ENCODE peak calls at places on chromosome 12, in ten cellular contexts. One of them, this sample, is unnamed.
A peak's percentile ranks its signal among the peaks of the same experiment; 100 is the strongest.

GRCh38 chr12:21831671-21832357 is 57.3 kb upstream of the KCNJ8 start:
- DNase-seq in CD8-positive, alpha-beta memory T cell: no peak
- DNase-seq in choroid plexus epithelial cell: peak; percentile 66
- DNase-seq in AG09309: no peak
- DNase-seq in fibroblast of lung: peak; percentile 36
- DNase-seq in GOT3: no peak
- DNase-seq in cardiac fibroblast: peak; percentile 75
- DNase-seq in A549: no peak
- DNase-seq in iPS-NIHi11: no peak
- DNase-seq in activated naive CD8-positive, alpha-beta T cell treated with anti-CD3 and anti-CD28 coated beads, Interleukin-2, amount 50 U/mL, for 24 hours: no peak
- DNase-seq in this sample: no peak

GRCh38 chr12:89450922-89451321 is 73.7 kb downstream of the GALNT4 start:
- DNase-seq in A549: no peak
- DNase-seq in choroid plexus epithelial cell: peak; percentile 94
- DNase-seq in fibroblast of lung: peak; percentile 87
- DNase-seq in iPS-NIHi11: no peak
- DNase-seq in cardiac fibroblast: peak; percentile 88
- DNase-seq in GOT3: no peak
- DNase-seq in CD8-positive, alpha-beta memory T cell: no peak
- DNase-seq in activated naive CD8-positive, alpha-beta T cell treated with anti-CD3 and anti-CD28 coated beads, Interleukin-2, amount 50 U/mL, for 24 hours: no peak
- DNase-seq in AG09309: peak; percentile 59
- DNase-seq in this sample: no peak

GRCh38 chr12:89969098-89969497 is 260.5 kb upstream of the ATP2B1 start:
- DNase-seq in GOT3: no peak
- DNase-seq in A549: no peak
- DNase-seq in cardiac fibroblast: no peak
- DNase-seq in AG09309: no peak
- DNase-seq in CD8-positive, alpha-beta memory T cell: no peak
- DNase-seq in choroid plexus epithelial cell: no peak
- DNase-seq in activated naive CD8-positive, alpha-beta T cell treated with anti-CD3 and anti-CD28 coated beads, Interleukin-2, amount 50 U/mL, for 24 hours: no peak
- DNase-seq in fibroblast of lung: no peak
- DNase-seq in iPS-NIHi11: no peak
- DNase-seq in this sample: no peak

GRCh38 chr12:76197283-76197682 is 112.8 kb upstream of the NAP1L1 start:
- DNase-seq in AG09309: no peak
- DNase-seq in activated naive CD8-positive, alpha-beta T cell treated with anti-CD3 and anti-CD28 coated beads, Interleukin-2, amount 50 U/mL, for 24 hours: no peak
- DNase-seq in fibroblast of lung: no peak
- DNase-seq in choroid plexus epithelial cell: no peak
- DNase-seq in iPS-NIHi11: no peak
- DNase-seq in GOT3: no peak
- DNase-seq in A549: no peak
- DNase-seq in cardiac fibroblast: no peak
- DNase-seq in CD8-positive, alpha-beta memory T cell: no peak
- DNase-seq in this sample: no peak

GRCh38 chr12:20549115-20549719 is 145.9 kb upstream of the SLCO1C1 start:
- DNase-seq in activated naive CD8-positive, alpha-beta T cell treated with anti-CD3 and anti-CD28 coated beads, Interleukin-2, amount 50 U/mL, for 24 hours: no peak
- DNase-seq in A549: peak; percentile 73
- DNase-seq in cardiac fibroblast: peak; percentile 86
- DNase-seq in choroid plexus epithelial cell: peak; percentile 88
- DNase-seq in fibroblast of lung: peak; percentile 21
- DNase-seq in CD8-positive, alpha-beta memory T cell: no peak
- DNase-seq in iPS-NIHi11: peak; percentile 39
- DNase-seq in GOT3: no peak
- DNase-seq in AG09309: no peak
- DNase-seq in this sample: peak; percentile 49

GRCh38 chr12:4144676-4145075 is 128.9 kb upstream of the CCND2 start:
- DNase-seq in choroid plexus epithelial cell: no peak
- DNase-seq in AG09309: no peak
- DNase-seq in fibroblast of lung: no peak
- DNase-seq in GOT3: no peak
- DNase-seq in activated naive CD8-positive, alpha-beta T cell treated with anti-CD3 and anti-CD28 coated beads, Interleukin-2, amount 50 U/mL, for 24 hours: no peak
- DNase-seq in iPS-NIHi11: no peak
- DNase-seq in CD8-positive, alpha-beta memory T cell: no peak
- DNase-seq in cardiac fibroblast: no peak
- DNase-seq in A549: no peak
- DNase-seq in this sample: no peak

GRCh38 chr12:122995503-122996187 is 15.2 kb downstream of the ARL6IP4 start:
- DNase-seq in cardiac fibroblast: no peak
- DNase-seq in CD8-positive, alpha-beta memory T cell: no peak
- DNase-seq in activated naive CD8-positive, alpha-beta T cell treated with anti-CD3 and anti-CD28 coated beads, Interleukin-2, amount 50 U/mL, for 24 hours: no peak
- DNase-seq in choroid plexus epithelial cell: no peak
- DNase-seq in fibroblast of lung: no peak
- DNase-seq in A549: no peak
- DNase-seq in iPS-NIHi11: no peak
- DNase-seq in GOT3: no peak
- DNase-seq in AG09309: no peak
- DNase-seq in this sample: no peak

GRCh38 chr12:124040737-124041136 is 67.7 kb downstream of the ZNF664 start:
- DNase-seq in iPS-NIHi11: no peak
- DNase-seq in AG09309: no peak
- DNase-seq in choroid plexus epithelial cell: no peak
- DNase-seq in cardiac fibroblast: no peak
- DNase-seq in CD8-positive, alpha-beta memory T cell: no peak
- DNase-seq in GOT3: no peak
- DNase-seq in A549: no peak
- DNase-seq in activated naive CD8-positive, alpha-beta T cell treated with anti-CD3 and anti-CD28 coated beads, Interleukin-2, amount 50 U/mL, for 24 hours: no peak
- DNase-seq in fibroblast of lung: no peak
- DNase-seq in this sample: no peak

GRCh38 chr12:89162704-89163261 is 189.5 kb downstream of the DUSP6 start:
- DNase-seq in A549: peak; percentile 91
- DNase-seq in choroid plexus epithelial cell: peak; percentile 99
- DNase-seq in activated naive CD8-positive, alpha-beta T cell treated with anti-CD3 and anti-CD28 coated beads, Interleukin-2, amount 50 U/mL, for 24 hours: peak; percentile 41
- DNase-seq in cardiac fibroblast: peak; percentile 100
- DNase-seq in CD8-positive, alpha-beta memory T cell: no peak
- DNase-seq in fibroblast of lung: peak; percentile 98
- DNase-seq in AG09309: peak; percentile 99
- DNase-seq in GOT3: peak; percentile 33
- DNase-seq in iPS-NIHi11: no peak
- DNase-seq in this sample: peak; percentile 94

GRCh38 chr12:120064054-120064940 is 52.3 kb downstream of the RAB35 start:
- DNase-seq in GOT3: no peak
- DNase-seq in iPS-NIHi11: peak; percentile 36
- DNase-seq in AG09309: no peak
- DNase-seq in fibroblast of lung: no peak
- DNase-seq in A549: no peak
- DNase-seq in cardiac fibroblast: no peak
- DNase-seq in CD8-positive, alpha-beta memory T cell: no peak
- DNase-seq in choroid plexus epithelial cell: no peak
- DNase-seq in activated naive CD8-positive, alpha-beta T cell treated with anti-CD3 and anti-CD28 coated beads, Interleukin-2, amount 50 U/mL, for 24 hours: no peak
- DNase-seq in this sample: no peak

GRCh38 chr12:124694250-124694649 is 126.8 kb upstream of the NCOR2 start:
- DNase-seq in A549: no peak
- DNase-seq in iPS-NIHi11: no peak
- DNase-seq in cardiac fibroblast: no peak
- DNase-seq in activated naive CD8-positive, alpha-beta T cell treated with anti-CD3 and anti-CD28 coated beads, Interleukin-2, amount 50 U/mL, for 24 hours: peak; percentile 40
- DNase-seq in AG09309: no peak
- DNase-seq in GOT3: no peak
- DNase-seq in fibroblast of lung: no peak
- DNase-seq in CD8-positive, alpha-beta memory T cell: no peak
- DNase-seq in choroid plexus epithelial cell: no peak
- DNase-seq in this sample: no peak

GRCh38 chr12:14384783-14385638 is 19.5 kb downstream of the ATF7IP start:
- DNase-seq in CD8-positive, alpha-beta memory T cell: peak; percentile 78
- DNase-seq in activated naive CD8-positive, alpha-beta T cell treated with anti-CD3 and anti-CD28 coated beads, Interleukin-2, amount 50 U/mL, for 24 hours: peak; percentile 46
- DNase-seq in cardiac fibroblast: peak; percentile 97
- DNase-seq in A549: peak; percentile 91
- DNase-seq in iPS-NIHi11: peak; percentile 55
- DNase-seq in fibroblast of lung: peak; percentile 96
- DNase-seq in AG09309: peak; percentile 74
- DNase-seq in GOT3: no peak
- DNase-seq in choroid plexus epithelial cell: peak; percentile 98
- DNase-seq in this sample: peak; percentile 43

GRCh38 chr12:50633950-50634349 is 129.2 kb downstream of the DIP2B start:
- DNase-seq in cardiac fibroblast: peak; percentile 72
- DNase-seq in AG09309: no peak
- DNase-seq in GOT3: no peak
- DNase-seq in CD8-positive, alpha-beta memory T cell: no peak
- DNase-seq in activated naive CD8-positive, alpha-beta T cell treated with anti-CD3 and anti-CD28 coated beads, Interleukin-2, amount 50 U/mL, for 24 hours: no peak
- DNase-seq in iPS-NIHi11: no peak
- DNase-seq in fibroblast of lung: peak; percentile 93
- DNase-seq in choroid plexus epithelial cell: no peak
- DNase-seq in A549: no peak
- DNase-seq in this sample: no peak

GRCh38 chr12:120669055-120669828 is 17.7 kb upstream of the MLEC start:
- DNase-seq in iPS-NIHi11: peak; percentile 65
- DNase-seq in GOT3: no peak
- DNase-seq in cardiac fibroblast: no peak
- DNase-seq in choroid plexus epithelial cell: peak; percentile 46
- DNase-seq in A549: no peak
- DNase-seq in fibroblast of lung: peak; percentile 13
- DNase-seq in activated naive CD8-positive, alpha-beta T cell treated with anti-CD3 and anti-CD28 coated beads, Interleukin-2, amount 50 U/mL, for 24 hours: no peak
- DNase-seq in AG09309: no peak
- DNase-seq in CD8-positive, alpha-beta memory T cell: no peak
- DNase-seq in this sample: no peak

GRCh38 chr12:112606611-112607366 is 184.8 kb upstream of the RPH3A start:
- DNase-seq in cardiac fibroblast: no peak
- DNase-seq in iPS-NIHi11: no peak
- DNase-seq in choroid plexus epithelial cell: no peak
- DNase-seq in activated naive CD8-positive, alpha-beta T cell treated with anti-CD3 and anti-CD28 coated beads, Interleukin-2, amount 50 U/mL, for 24 hours: no peak
- DNase-seq in A549: peak; percentile 25
- DNase-seq in fibroblast of lung: no peak
- DNase-seq in GOT3: no peak
- DNase-seq in CD8-positive, alpha-beta memory T cell: no peak
- DNase-seq in AG09309: no peak
- DNase-seq in this sample: no peak

GRCh38 chr12:96401061-96401871 is 1.0 kb upstream of the CDK17 start:
- DNase-seq in CD8-positive, alpha-beta memory T cell: peak; percentile 85
- DNase-seq in A549: peak; percentile 83
- DNase-seq in iPS-NIHi11: peak; percentile 17
- DNase-seq in cardiac fibroblast: peak; percentile 91
- DNase-seq in AG09309: no peak
- DNase-seq in fibroblast of lung: peak; percentile 79
- DNase-seq in choroid plexus epithelial cell: peak; percentile 93
- DNase-seq in GOT3: no peak
- DNase-seq in activated naive CD8-positive, alpha-beta T cell treated with anti-CD3 and anti-CD28 coated beads, Interleukin-2, amount 50 U/mL, for 24 hours: peak; percentile 28
- DNase-seq in this sample: peak; percentile 58

GRCh38 chr12:116172224-116172849 is 105.2 kb downstream of the MED13L start:
- DNase-seq in A549: no peak
- DNase-seq in GOT3: no peak
- DNase-seq in choroid plexus epithelial cell: no peak
- DNase-seq in AG09309: no peak
- DNase-seq in CD8-positive, alpha-beta memory T cell: no peak
- DNase-seq in cardiac fibroblast: peak; percentile 43
- DNase-seq in iPS-NIHi11: no peak
- DNase-seq in fibroblast of lung: no peak
- DNase-seq in activated naive CD8-positive, alpha-beta T cell treated with anti-CD3 and anti-CD28 coated beads, Interleukin-2, amount 50 U/mL, for 24 hours: peak; percentile 33
- DNase-seq in this sample: no peak

GRCh38 chr12:104825408-104825807 is 132.7 kb downstream of the SLC41A2 start:
- DNase-seq in iPS-NIHi11: no peak
- DNase-seq in A549: peak; percentile 36
- DNase-seq in GOT3: no peak
- DNase-seq in cardiac fibroblast: peak; percentile 58
- DNase-seq in fibroblast of lung: no peak
- DNase-seq in choroid plexus epithelial cell: peak; percentile 23
- DNase-seq in AG09309: no peak
- DNase-seq in CD8-positive, alpha-beta memory T cell: no peak
- DNase-seq in activated naive CD8-positive, alpha-beta T cell treated with anti-CD3 and anti-CD28 coated beads, Interleukin-2, amount 50 U/mL, for 24 hours: no peak
- DNase-seq in this sample: no peak

GRCh38 chr12:1117371-1117770 is 126.3 kb downstream of the ERC1 start:
- DNase-seq in GOT3: no peak
- DNase-seq in cardiac fibroblast: peak; percentile 24
- DNase-seq in choroid plexus epithelial cell: no peak
- DNase-seq in A549: peak; percentile 12
- DNase-seq in activated naive CD8-positive, alpha-beta T cell treated with anti-CD3 and anti-CD28 coated beads, Interleukin-2, amount 50 U/mL, for 24 hours: no peak
- DNase-seq in iPS-NIHi11: no peak
- DNase-seq in fibroblast of lung: peak; percentile 25
- DNase-seq in AG09309: no peak
- DNase-seq in CD8-positive, alpha-beta memory T cell: no peak
- DNase-seq in this sample: no peak

GRCh38 chr12:72278894-72279293 is 6.7 kb downstream of the TRHDE start:
- DNase-seq in choroid plexus epithelial cell: no peak
- DNase-seq in AG09309: no peak
- DNase-seq in cardiac fibroblast: no peak
- DNase-seq in GOT3: no peak
- DNase-seq in activated naive CD8-positive, alpha-beta T cell treated with anti-CD3 and anti-CD28 coated beads, Interleukin-2, amount 50 U/mL, for 24 hours: no peak
- DNase-seq in fibroblast of lung: no peak
- DNase-seq in A549: no peak
- DNase-seq in iPS-NIHi11: no peak
- DNase-seq in CD8-positive, alpha-beta memory T cell: no peak
- DNase-seq in this sample: no peak

GRCh38 chr12:118357327-118358007 is 15.2 kb downstream of the TAOK3 start:
- DNase-seq in choroid plexus epithelial cell: peak; percentile 71
- DNase-seq in iPS-NIHi11: no peak
- DNase-seq in AG09309: no peak
- DNase-seq in fibroblast of lung: peak; percentile 36
- DNase-seq in CD8-positive, alpha-beta memory T cell: peak; percentile 61
- DNase-seq in A549: peak; percentile 76
- DNase-seq in cardiac fibroblast: peak; percentile 91
- DNase-seq in activated naive CD8-positive, alpha-beta T cell treated with anti-CD3 and anti-CD28 coated beads, Interleukin-2, amount 50 U/mL, for 24 hours: peak; percentile 53
- DNase-seq in GOT3: no peak
- DNase-seq in this sample: no peak

This sample was measured in NCI-H460.